ENCODE peak calls at places on chromosomes 5 and 9, in ten cellular contexts. H, P, O, X, S, C, Q, I, A and Z are unnamed samples.

GRCh38 chr9:37587521-37587920 is 4.9 kb downstream of the TOMM5 start:
- DNase-seq in H (no peak), P (no peak), O (no peak), X (no peak), S (no peak), C (no peak), Q (no peak), I (no peak), A (no peak), Z (no peak)

GRCh38 chr5:85538362-85538761 is 1079.4 kb upstream of the COX7C start:
- DNase-seq in H (no peak), P (no peak), O (no peak), X (no peak), S (no peak), C (no peak), Q (no peak), I (peak), A (no peak), Z (no peak)

GRCh38 chr9:38641985-38642864 is 21.8 kb upstream of the ANKRD18A start:
- DNase-seq in H (no peak), P (peak), O (peak), X (peak), S (no peak), C (peak), Q (peak), I (no peak), A (no peak), Z (peak)

GRCh38 chr9:19629506-19629905 is 159.3 kb downstream of the SLC24A2 start:
- DNase-seq in H (no peak), P (no peak), O (no peak), X (no peak), S (no peak), C (peak), Q (peak), I (no peak), A (no peak), Z (no peak)

GRCh38 chr5:61450170-61450815 is 118.2 kb downstream of the ZSWIM6 start:
- DNase-seq in H (no peak), P (peak), O (peak), X (peak), S (no peak), C (no peak), Q (no peak), I (no peak), A (no peak), Z (peak)

GRCh38 chr5:27682600-27682999 is 644.2 kb upstream of the CDH9 start:
- DNase-seq in H (no peak), P (no peak), O (no peak), X (peak), S (no peak), C (peak), Q (peak), I (no peak), A (no peak), Z (no peak)

GRCh38 chr5:154166901-154167791 is 23.4 kb upstream of the GALNT10 start:
- DNase-seq in H (no peak), P (no peak), O (no peak), X (no peak), S (no peak), C (peak), Q (peak), I (no peak), A (no peak), Z (no peak)

GRCh38 chr9:87427851-87428506 is 69.7 kb upstream of the DAPK1 start:
- DNase-seq in H (no peak), P (peak), O (no peak), X (peak), S (no peak), C (no peak), Q (no peak), I (no peak), A (no peak), Z (no peak)

GRCh38 chr5:140328036-140328764 is 18.2 kb downstream of the HBEGF start:
- DNase-seq in H (no peak), P (no peak), O (no peak), X (no peak), S (no peak), C (no peak), Q (no peak), I (no peak), A (no peak), Z (no peak)

GRCh38 chr5:132363431-132364112 is 5.9 kb upstream of the SLC22A5 start:
- DNase-seq in H (no peak), P (peak), O (peak), X (peak), S (no peak), C (no peak), Q (no peak), I (no peak), A (no peak), Z (peak)

GRCh38 chr5:126450388-126450787 is 27.2 kb downstream of the GRAMD2B start:
- DNase-seq in H (no peak), P (no peak), O (no peak), X (peak), S (no peak), C (no peak), Q (no peak), I (no peak), A (no peak), Z (no peak)

GRCh38 chr5:10789726-10790125 is 28.7 kb upstream of the DAP start:
- DNase-seq in H (no peak), P (no peak), O (no peak), X (no peak), S (no peak), C (no peak), Q (no peak), I (no peak), A (no peak), Z (no peak)

GRCh38 chr5:149707097-149707496 is 23.0 kb upstream of the PPARGC1B start:
- DNase-seq in H (no peak), P (no peak), O (no peak), X (no peak), S (no peak), C (no peak), Q (no peak), I (no peak), A (no peak), Z (no peak)

GRCh38 chr5:42944989-42945388 is 95.1 kb downstream of the ANXA2R start:
- DNase-seq in H (no peak), P (peak), O (peak), X (peak), S (no peak), C (no peak), Q (no peak), I (no peak), A (no peak), Z (peak)

GRCh38 chr9:13387668-13388124 is 108.2 kb upstream of the MPDZ start:
- DNase-seq in H (no peak), P (no peak), O (no peak), X (no peak), S (no peak), C (no peak), Q (no peak), I (no peak), A (no peak), Z (no peak)

GRCh38 chr5:10753178-10753577 is 7.9 kb downstream of the DAP start:
- DNase-seq in H (no peak), P (no peak), O (no peak), X (no peak), S (no peak), C (no peak), Q (no peak), I (no peak), A (no peak), Z (no peak)

GRCh38 chr5:57720656-57721055 is 238.0 kb upstream of the ACTBL2 start:
- DNase-seq in H (no peak), P (no peak), O (no peak), X (no peak), S (no peak), C (no peak), Q (no peak), I (no peak), A (no peak), Z (no peak)

GRCh38 chr9:1050125-1050895 is at the start of gene DMRT2:
- DNase-seq in H (no peak), P (peak), O (no peak), X (peak), S (peak), C (peak), Q (peak), I (peak), A (peak), Z (peak)

GRCh38 chr9:125172351-125172750 is 17.3 kb downstream of the PPP6C start:
- DNase-seq in H (no peak), P (no peak), O (no peak), X (no peak), S (no peak), C (no peak), Q (no peak), I (no peak), A (no peak), Z (no peak)

GRCh38 chr5:68644971-68645370 is 429.4 kb downstream of the PIK3R1 start:
- DNase-seq in H (no peak), P (no peak), O (no peak), X (no peak), S (no peak), C (no peak), Q (no peak), I (peak), A (no peak), Z (no peak)

GRCh38 chr5:145824040-145824439 is 11.1 kb downstream of the PRELID2 start:
- DNase-seq in H (no peak), P (no peak), O (no peak), X (no peak), S (no peak), C (no peak), Q (no peak), I (no peak), A (no peak), Z (peak)

GRCh38 chr5:16628376-16628775 is 11.6 kb upstream of the RETREG1 start:
- DNase-seq in H (no peak), P (no peak), O (no peak), X (no peak), S (no peak), C (no peak), Q (no peak), I (no peak), A (no peak), Z (no peak)

GRCh38 chr5:155915626-155916025 is 411.3 kb upstream of the SGCD start:
- DNase-seq in H (no peak), P (no peak), O (no peak), X (no peak), S (no peak), C (no peak), Q (no peak), I (no peak), A (no peak), Z (no peak)

GRCh38 chr9:93137362-93137761 is 3.3 kb upstream of the NINJ1 start:
- DNase-seq in H (peak), P (no peak), O (no peak), X (no peak), S (peak), C (no peak), Q (no peak), I (no peak), A (no peak), Z (no peak)

GRCh38 chr9:89668216-89668867 is 63.5 kb downstream of the GADD45G start:
- DNase-seq in H (no peak), P (no peak), O (no peak), X (no peak), S (no peak), C (peak), Q (no peak), I (no peak), A (no peak), Z (no peak)

GRCh38 chr5:139137703-139138102 is 60.5 kb downstream of the SIL1 start:
- DNase-seq in H (no peak), P (peak), O (no peak), X (peak), S (peak), C (peak), Q (peak), I (peak), A (no peak), Z (peak)

GRCh38 chr5:9761706-9762105 is 131.6 kb upstream of the TAS2R1 start:
- DNase-seq in H (no peak), P (no peak), O (no peak), X (no peak), S (no peak), C (no peak), Q (no peak), I (no peak), A (no peak), Z (peak)

GRCh38 chr9:124894741-124895170 is 32.8 kb downstream of the ARPC5L start:
- DNase-seq in H (peak), P (peak), O (no peak), X (peak), S (no peak), C (peak), Q (peak), I (peak), A (no peak), Z (peak)

GRCh38 chr5:16160706-16161105 is 18.9 kb downstream of the MARCHF11 start:
- DNase-seq in H (no peak), P (peak), O (peak), X (peak), S (no peak), C (peak), Q (peak), I (peak), A (no peak), Z (peak)

GRCh38 chr5:39561421-39561820 is 136.6 kb upstream of the DAB2 start:
- DNase-seq in H (no peak), P (no peak), O (no peak), X (peak), S (no peak), C (no peak), Q (no peak), I (no peak), A (no peak), Z (no peak)

GRCh38 chr5:95565280-95565920 is 10.5 kb downstream of the ARSK start:
- DNase-seq in H (no peak), P (no peak), O (no peak), X (no peak), S (no peak), C (no peak), Q (no peak), I (no peak), A (no peak), Z (peak)

GRCh38 chr5:127941646-127942045 is 141.9 kb upstream of the SLC12A2 start:
- DNase-seq in H (no peak), P (no peak), O (no peak), X (no peak), S (no peak), C (no peak), Q (no peak), I (no peak), A (no peak), Z (peak)

GRCh38 chr5:107104774-107105050 is 566.0 kb downstream of the EFNA5 start:
- DNase-seq in H (no peak), P (no peak), O (no peak), X (no peak), S (no peak), C (peak), Q (peak), I (peak), A (no peak), Z (no peak)

GRCh38 chr5:125198270-125198974 is 452.0 kb upstream of the ZNF608 start:
- DNase-seq in H (no peak), P (no peak), O (peak), X (peak), S (peak), C (no peak), Q (no peak), I (peak), A (peak), Z (peak)

GRCh38 chr9:123637940-123638634 is 282.1 kb downstream of the CRB2 start:
- DNase-seq in H (peak), P (no peak), O (no peak), X (no peak), S (no peak), C (no peak), Q (no peak), I (no peak), A (no peak), Z (peak)
- H3K4me3 ChIP-seq in H (peak), P (no peak), O (peak), X (no peak), S (no peak), C (no peak), Q (no peak), I (no peak), A (no peak), Z (peak)

GRCh38 chr5:173320259-173320658 is 8.0 kb downstream of the STC2 start:
- DNase-seq in H (no peak), P (no peak), O (no peak), X (no peak), S (peak), C (peak), Q (no peak), I (peak), A (no peak), Z (no peak)
- TF ChIP-seq CTCF in H (no peak), P (no peak), O (no peak), X (no peak), S (no peak), C (peak), Q (peak), I (peak), A (no peak), Z (peak)

GRCh38 chr5:55921617-55922016 is 70.5 kb downstream of the IL31RA start:
- DNase-seq in H (no peak), P (no peak), O (no peak), X (no peak), S (no peak), C (no peak), Q (no peak), I (no peak), A (no peak), Z (no peak)

GRCh38 chr5:55924744-55925143 is 70.0 kb downstream of the IL6ST start:
- DNase-seq in H (no peak), P (no peak), O (no peak), X (no peak), S (no peak), C (no peak), Q (no peak), I (no peak), A (no peak), Z (no peak)

GRCh38 chr5:55925181-55925580 is 69.6 kb downstream of the IL6ST start:
- DNase-seq in H (no peak), P (no peak), O (no peak), X (no peak), S (no peak), C (no peak), Q (no peak), I (no peak), A (no peak), Z (no peak)

GRCh38 chr5:55923873-55924500 is 70.8 kb downstream of the IL6ST start:
- DNase-seq in H (no peak), P (no peak), O (no peak), X (no peak), S (no peak), C (no peak), Q (no peak), I (no peak), A (no peak), Z (no peak)

GRCh38 chr5:55923177-55923872 is 71.4 kb downstream of the IL6ST start:
- DNase-seq in H (peak), P (no peak), O (no peak), X (no peak), S (no peak), C (peak), Q (peak), I (no peak), A (no peak), Z (no peak)
- H3K4me3 ChIP-seq in H (peak), P (no peak), O (no peak), X (no peak), S (peak), C (no peak), Q (no peak), I (no peak), A (peak), Z (peak)

GRCh38 chr5:34580983-34581382 is 75.1 kb upstream of the RAI14 start:
- DNase-seq in H (no peak), P (no peak), O (no peak), X (no peak), S (no peak), C (no peak), Q (no peak), I (no peak), A (no peak), Z (peak)

GRCh38 chr5:34583167-34583566 is 73.0 kb upstream of the RAI14 start:
- DNase-seq in H (no peak), P (no peak), O (no peak), X (peak), S (no peak), C (no peak), Q (no peak), I (no peak), A (no peak), Z (no peak)

GRCh38 chr5:34584165-34584564 is 72.0 kb upstream of the RAI14 start:
- DNase-seq in H (no peak), P (no peak), O (no peak), X (no peak), S (no peak), C (no peak), Q (no peak), I (no peak), A (no peak), Z (no peak)

GRCh38 chr5:34585601-34586104 is 70.5 kb upstream of the RAI14 start:
- DNase-seq in H (no peak), P (no peak), O (no peak), X (peak), S (no peak), C (no peak), Q (no peak), I (no peak), A (no peak), Z (peak)

DNA sequence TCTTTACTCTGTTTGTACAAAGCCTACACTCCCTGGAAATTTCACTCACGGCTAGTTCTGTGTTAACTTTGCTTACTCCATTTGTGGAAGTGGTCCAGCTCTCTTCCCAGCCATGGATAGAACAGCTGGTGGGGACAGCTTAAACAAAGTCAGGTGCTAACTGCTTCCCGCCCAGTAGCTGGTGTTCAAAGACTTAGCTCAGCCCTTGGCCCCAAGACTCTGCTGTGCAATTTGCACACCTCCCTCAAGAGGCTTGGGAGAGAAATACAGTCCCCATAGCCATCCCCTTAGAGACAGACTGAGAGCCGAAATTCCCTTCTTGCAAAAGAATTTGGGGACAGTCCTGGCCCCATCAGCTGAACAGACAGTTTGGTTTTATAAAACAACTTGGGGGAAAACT is 73.8 kb upstream of the RAI14 start:
- DNase-seq in H (no peak), P (no peak), O (no peak), X (no peak), S (no peak), C (no peak), Q (peak), I (no peak), A (no peak), Z (no peak)
- TF ChIP-seq CTCF in H (no peak), P (no peak), O (no peak), X (no peak), S (no peak), C (peak), Q (peak), I (no peak), A (no peak), Z (no peak)

GRCh38 chr9:91843623-91844111 is 106.4 kb downstream of the ROR2 start:
- DNase-seq in H (no peak), P (no peak), O (no peak), X (no peak), S (no peak), C (peak), Q (peak), I (no peak), A (no peak), Z (peak)

GRCh38 chr9:91844656-91845291 is 105.3 kb downstream of the ROR2 start:
- DNase-seq in H (no peak), P (no peak), O (no peak), X (no peak), S (no peak), C (peak), Q (no peak), I (no peak), A (no peak), Z (no peak)

GRCh38 chr9:91843093-91843492 is 106.9 kb downstream of the ROR2 start:
- DNase-seq in H (no peak), P (no peak), O (no peak), X (no peak), S (no peak), C (peak), Q (no peak), I (no peak), A (no peak), Z (no peak)

GRCh38 chr9:91845839-91846238 is 104.2 kb downstream of the ROR2 start:
- DNase-seq in H (no peak), P (no peak), O (no peak), X (no peak), S (no peak), C (no peak), Q (no peak), I (no peak), A (no peak), Z (no peak)

DNA sequence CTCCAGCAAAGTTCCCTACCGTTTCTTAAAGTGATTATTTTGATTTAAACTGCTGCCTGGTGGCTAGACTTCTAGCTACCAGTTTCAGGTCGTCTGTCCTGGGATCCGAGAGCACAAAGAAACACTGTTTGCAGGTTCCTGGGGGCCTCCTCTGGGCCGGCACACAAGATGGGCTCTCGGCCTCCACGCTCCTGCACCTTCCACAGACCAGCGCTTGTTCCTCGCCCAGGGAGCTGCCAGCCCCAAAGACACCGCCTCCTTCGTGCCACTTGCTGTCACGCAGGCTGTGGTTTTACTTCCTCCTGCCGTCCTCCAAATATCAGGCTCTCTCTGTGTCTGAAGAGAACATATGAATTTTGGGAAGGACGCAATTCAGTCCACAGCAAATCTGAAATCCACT is 105.9 kb downstream of the ROR2 start:
- DNase-seq in H (no peak), P (no peak), O (no peak), X (no peak), S (peak), C (peak), Q (no peak), I (no peak), A (peak), Z (no peak)
- H3K4me3 ChIP-seq in H (no peak), P (no peak), O (no peak), X (no peak), S (no peak), C (no peak), Q (no peak), I (no peak), A (peak), Z (no peak)